ENCODE peak calls at places on chromosomes 2 and 18, in five cellular contexts. C is GM23338, G is iPS DF 6.9, E is pancreas, V is right cardiac atrium. P is an unnamed sample.

GRCh38 chr2:128276878-128277675 is 41.6 kb downstream of the HS6ST1 start:
- DNase-seq in G (no peak), E (no peak), V (peak; percentile 37), C (no peak), P (peak; percentile 21)

GRCh38 chr18:61882296-61883004 is 10.4 kb downstream of the RNF152 start:
- DNase-seq in E (no peak), C (peak; percentile 11), G (no peak), V (no peak), P (no peak)

GRCh38 chr2:190340369-190340768 is 3.0 kb upstream of the INPP1 start:
- DNase-seq in G (no peak), E (no peak), V (no peak), C (peak; percentile 79), P (no peak)

GRCh38 chr18:22591231-22591630 is 173.5 kb upstream of the CTAGE1 start:
- DNase-seq in V (peak; percentile 32), G (no peak), E (no peak), C (no peak), P (no peak)

GRCh38 chr2:11865820-11866219 is 119.4 kb downstream of the LPIN1 start:
- DNase-seq in V (no peak), C (no peak), E (no peak), G (no peak), P (no peak)

GRCh38 chr18:8847900-8848299 is 142.5 kb downstream of the MTCL1 start:
- DNase-seq in V (peak; percentile 61), E (no peak), C (no peak), G (no peak), P (no peak)

GRCh38 chr2:227613272-227613660 is 1.4 kb downstream of the SCYGR3 start:
- DNase-seq in G (no peak), C (no peak), E (no peak), V (no peak), P (no peak)

GRCh38 chr2:214310319-214310718 is 100.5 kb upstream of the VWC2L start:
- DNase-seq in C (peak; percentile 43), V (no peak), E (no peak), G (no peak), P (no peak)

GRCh38 chr2:149155181-149155580 is 116.7 kb downstream of the LYPD6B start:
- DNase-seq in C (no peak), G (no peak), E (no peak), V (no peak), P (no peak)

GRCh38 chr2:98601532-98602132 is 6.7 kb downstream of the COA5 start:
- DNase-seq in E (no peak), G (peak; percentile 31), V (no peak), C (peak; percentile 72), P (no peak)

DNA sequence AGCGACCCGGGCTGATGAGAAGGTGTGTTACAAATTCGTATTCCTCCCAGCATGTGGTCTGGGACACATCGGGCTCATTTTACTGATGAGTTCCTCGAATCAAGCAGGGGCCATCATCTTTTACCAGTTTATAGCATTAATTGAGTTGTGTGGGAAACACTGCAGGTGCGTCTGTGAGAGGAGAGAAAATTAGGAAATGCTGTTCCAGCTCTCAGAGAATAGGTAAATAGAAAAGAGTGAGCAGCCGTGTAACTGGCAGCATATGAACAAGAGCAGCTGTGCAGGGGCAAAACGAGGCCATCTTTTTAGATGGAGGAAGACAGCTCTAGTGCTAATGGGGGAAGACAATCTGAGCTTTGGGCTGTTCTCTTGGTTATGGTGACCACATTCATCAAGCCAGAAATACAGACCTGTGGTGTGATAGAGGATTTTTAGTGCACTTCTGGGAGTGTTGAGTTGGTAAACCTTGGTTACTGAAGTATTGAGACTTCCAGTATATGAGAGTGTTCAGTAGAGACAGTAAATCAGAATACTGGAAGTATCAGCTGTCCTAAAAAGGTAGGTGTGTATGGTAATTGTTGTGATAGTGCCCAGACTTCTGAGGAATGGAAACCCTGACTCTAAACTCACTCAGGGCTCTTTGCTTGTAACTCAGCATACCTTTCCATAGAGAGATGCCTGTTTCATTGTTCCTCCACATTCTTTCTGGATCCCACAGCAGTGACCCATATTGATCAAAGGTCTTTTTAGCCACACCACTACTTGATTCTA is 216.9 kb downstream of the SETBP1 start:
- DNase-seq in V (no peak), E (no peak), G (no peak), C (peak; percentile 8), P (no peak)
- H3K4me1 ChIP-seq in V (no peaks in the 10 kb centered on the region), E (peaks cover 37% of the 10 kb centered on the region), G (no peaks in the 10 kb centered on the region), C (no peaks in the 10 kb centered on the region), P (no peaks in the 10 kb centered on the region)

DNA sequence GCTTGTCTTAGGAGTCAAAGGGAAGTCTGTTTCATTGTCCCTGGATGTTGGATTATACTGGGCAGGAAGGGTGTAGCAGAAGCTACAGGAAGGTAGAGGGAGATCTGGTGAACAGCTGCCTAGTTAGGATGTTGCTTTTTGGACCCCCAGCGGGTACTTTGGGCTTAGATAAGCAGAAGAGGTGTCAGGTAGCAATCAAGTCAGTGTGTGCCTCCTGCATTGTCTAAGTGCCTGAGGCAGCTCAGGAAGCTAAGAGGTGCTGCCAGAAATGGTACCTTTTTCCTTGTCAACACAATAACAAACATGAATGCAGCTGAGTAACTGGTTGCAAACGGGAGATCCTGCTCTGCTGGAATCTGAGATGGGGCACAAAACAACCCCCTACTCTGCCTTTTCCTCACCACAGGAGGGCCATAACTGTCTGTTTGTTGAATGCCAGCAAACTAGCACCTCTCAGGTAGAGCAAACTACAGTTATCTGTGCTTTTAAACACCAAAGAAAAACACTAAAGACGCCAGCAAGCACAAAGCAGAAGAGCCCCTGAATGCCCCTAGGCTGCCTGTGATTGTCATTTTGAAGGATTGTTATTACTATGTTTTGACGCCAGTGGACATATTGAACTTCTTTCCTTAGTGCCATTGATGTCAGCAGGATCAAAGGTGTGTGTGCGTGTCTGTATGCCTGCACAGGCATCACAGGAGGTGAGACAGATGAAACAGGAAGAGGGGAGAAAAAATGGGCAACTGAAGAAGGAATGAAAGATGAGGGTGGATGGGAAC is 151.4 kb downstream of the ETAA1 start:
- DNase-seq in C (peak; percentile 31), G (no peak), E (no peak), V (no peak), P (no peak)
- H3K27ac ChIP-seq in C (no peak overlapping the region), G (no peak overlapping the region), E (no peak overlapping the region), V (no peak overlapping the region), P (no peak overlapping the region)

GRCh38 chr2:236546561-236546961 is 23.1 kb upstream of the ACKR3 start:
- DNase-seq in E (no peak), V (no peak), G (no peak), C (no peak), P (no peak)
- H3K4me1 ChIP-seq in E (no peaks in the 10 kb centered on the region), V (no peaks in the 10 kb centered on the region), G (peaks cover 6% of the 10 kb centered on the region), C (peaks cover 2% of the 10 kb centered on the region), P (no peaks in the 10 kb centered on the region)

DNA sequence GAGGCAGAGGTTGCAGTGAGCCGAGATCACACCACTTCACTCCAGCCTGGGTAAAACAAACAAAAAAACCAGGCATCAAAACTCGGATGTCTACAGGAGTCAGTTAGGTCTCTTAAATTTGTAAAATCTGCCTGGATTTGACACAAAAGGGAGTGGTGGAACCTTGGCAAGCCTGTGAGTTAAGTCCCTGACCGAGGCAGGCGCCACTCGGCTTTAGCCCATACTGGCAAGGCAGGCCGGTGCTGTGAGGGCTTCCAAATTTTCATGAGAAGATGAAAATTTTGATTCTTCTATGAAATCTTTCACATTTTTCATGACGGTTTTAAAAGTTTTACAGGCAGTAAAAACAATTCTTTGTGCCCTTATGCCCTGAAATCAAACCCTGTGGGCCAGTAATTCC is 165.8 kb downstream of the FMNL2 start:
- DNase-seq in E (no peak), C (no peak), V (peak; percentile 87), G (no peak), P (no peak)
- H3K27ac ChIP-seq in E (no peak overlapping the region), C (no peak overlapping the region), V (peak overlapping the region; percentile 37), G (no peak overlapping the region), P (peak overlapping the region; percentile 77)

DNA sequence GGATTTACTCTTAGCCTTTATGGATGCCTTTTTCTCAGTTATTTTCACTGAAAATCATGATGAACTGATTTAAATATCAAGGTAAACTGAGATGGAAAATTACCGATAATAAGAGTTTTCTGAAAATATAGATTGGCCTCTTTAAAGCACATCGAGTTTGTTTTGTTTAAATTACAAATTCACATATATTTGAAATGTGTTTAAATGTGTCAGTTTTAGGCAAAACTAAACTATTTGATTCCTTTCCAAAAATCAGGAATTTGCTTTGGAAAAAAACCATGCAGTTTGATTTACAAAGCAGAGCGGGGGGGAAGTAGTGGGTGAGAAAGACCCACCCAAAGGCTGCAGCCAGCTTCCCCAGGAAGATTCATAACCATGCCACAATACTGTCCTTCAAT is 52.0 kb upstream of the EML4 start:
- DNase-seq in C (no peak), E (no peak), V (no peak), G (no peak), P (no peak)
- H3K4me1 ChIP-seq in C (peaks cover 14% of the 10 kb centered on the region), E (peaks cover 18% of the 10 kb centered on the region), V (peaks cover 3% of the 10 kb centered on the region), G (no peaks in the 10 kb centered on the region), P (peaks cover 19% of the 10 kb centered on the region)

GRCh38 chr2:102062802-102063201 is 71.0 kb downstream of the IL1R2 start:
- DNase-seq in V (no peak), C (no peak), G (no peak), E (no peak), P (no peak)

GRCh38 chr2:102065675-102066252 is 74.0 kb downstream of the IL1R2 start:
- DNase-seq in G (no peak), C (no peak), V (peak; percentile 61), E (no peak), P (no peak)

GRCh38 chr2:102063360-102063947 is 71.7 kb downstream of the IL1R2 start:
- DNase-seq in C (no peak), G (no peak), E (no peak), V (peak; percentile 93), P (peak; percentile 94)

GRCh38 chr2:102064679-102065674 is 73.2 kb downstream of the IL1R2 start:
- DNase-seq in E (no peak), G (no peak), V (no peak), C (no peak), P (peak; percentile 45)

DNA sequence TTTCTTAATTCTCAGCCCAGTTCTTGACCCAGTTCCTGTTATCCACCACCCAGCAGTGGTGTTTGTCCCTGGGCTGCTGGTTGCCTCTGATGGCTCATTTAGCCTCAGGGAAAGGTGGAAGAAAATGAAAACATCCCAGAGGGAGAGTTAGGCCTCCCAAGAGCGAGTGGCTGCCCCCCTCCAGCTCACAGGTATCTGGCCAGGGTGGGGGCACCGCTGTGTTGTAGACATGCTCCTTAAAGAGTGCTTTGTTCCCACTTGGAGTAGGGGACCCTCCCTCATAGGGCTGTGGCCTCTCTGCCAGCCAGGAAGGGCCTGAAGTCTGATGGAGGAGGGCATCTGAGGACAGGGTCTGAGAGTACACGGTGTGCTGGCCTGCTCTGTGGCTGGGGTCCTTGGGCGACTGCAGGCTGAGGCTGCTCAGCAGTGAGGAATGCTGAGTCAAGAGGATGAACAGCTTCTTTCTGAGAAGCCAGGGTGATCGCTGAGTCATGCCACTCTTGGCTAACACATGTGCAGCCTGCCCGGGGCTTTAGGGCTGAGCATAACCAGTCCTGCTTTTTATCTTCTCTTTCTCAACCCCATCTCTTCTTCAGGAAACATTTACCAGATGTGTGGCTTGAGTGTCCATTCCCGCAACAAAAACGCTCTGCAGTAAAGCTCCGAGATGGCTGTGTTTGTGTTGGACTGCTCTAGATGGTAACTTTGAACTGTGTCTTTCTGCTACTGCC is 72.4 kb downstream of the IL1R2 start:
- DNase-seq in C (peak; percentile 35), E (peak; percentile 71), G (no peak), V (peak; percentile 94), P (peak; percentile 99)
- H3K27ac ChIP-seq in C (no peak overlapping the region), E (peak overlapping the region; percentile 80), G (no peak overlapping the region), V (peak overlapping the region; percentile 92), P (peak overlapping the region; percentile 98)

GRCh38 chr2:47897191-47897955 is 8.9 kb downstream of the FBXO11 start:
- DNase-seq in E (no peak), V (no peak), G (no peak), C (no peak), P (no peak)
- H3K4me1 ChIP-seq in E (peaks cover 31% of the 10 kb centered on the region), V (peaks cover 4% of the 10 kb centered on the region), G (peaks cover 2% of the 10 kb centered on the region), C (peaks cover 35% of the 10 kb centered on the region), P (peaks cover 12% of the 10 kb centered on the region)

GRCh38 chr2:209305026-209305425 is 118.8 kb upstream of the MAP2 start:
- DNase-seq in V (no peak), E (no peak), C (peak; percentile 52), G (no peak), P (no peak)
- H3K27ac ChIP-seq in V (no peak overlapping the region), E (no peak overlapping the region), C (peak overlapping the region; percentile 95), G (no peak overlapping the region), P (no peak overlapping the region)

GRCh38 chr2:207928079-207928478 is 97.2 kb downstream of the PLEKHM3 start:
- DNase-seq in C (no peak), V (no peak), E (no peak), G (no peak), P (no peak)
- H3K4me1 ChIP-seq in C (peaks cover 6% of the 10 kb centered on the region), V (peaks cover 3% of the 10 kb centered on the region), E (peaks cover 12% of the 10 kb centered on the region), G (peaks cover 1% of the 10 kb centered on the region), P (peaks cover 27% of the 10 kb centered on the region)